ENCODE peak calls at places on chromosome X, in nine cellular contexts. I, F, Z, T, N, E, L, Y and P are unnamed samples.

GRCh38 chrX:74119016-74119910 is 184.7 kb upstream of the ZCCHC13 start:
- DNase-seq in Y (no peak), E (no peak), F (no peak), I (peak), L (peak), Z (no peak), N (peak), T (no peak), P (no peak)

GRCh38 chrX:23822397-23822796 is 39.4 kb downstream of the SAT1 start:
- DNase-seq in I (no peak), Z (no peak), N (peak), T (peak), E (no peak), F (no peak), L (no peak), Y (no peak), P (no peak)

GRCh38 chrX:12497832-12498591 is 293.2 kb upstream of the PRPS2 start:
- DNase-seq in N (no peak), L (no peak), E (no peak), F (no peak), Z (peak), Y (no peak), T (peak), I (no peak), P (peak)

GRCh38 chrX:149948001-149948400 is 9.7 kb upstream of the EOLA2 start:
- DNase-seq in E (no peak), Z (no peak), L (no peak), I (no peak), N (no peak), T (no peak), F (no peak), Y (no peak), P (no peak)

GRCh38 chrX:24148535-24149345 is 789 bp upstream of the ZFX start:
- DNase-seq in I (no peak), Z (no peak), T (peak), Y (no peak), F (no peak), N (peak), L (peak), E (no peak), P (peak)

GRCh38 chrX:8815460-8816065 is 14.4 kb upstream of the FAM9A start:
- DNase-seq in N (peak), T (peak), I (peak), E (peak), L (peak), Z (peak), Y (no peak), F (peak), P (peak)

GRCh38 chrX:122076241-122076640 is 1028.8 kb downstream of the GLUD2 start:
- DNase-seq in I (no peak), L (no peak), N (no peak), Y (no peak), T (no peak), F (no peak), E (no peak), Z (no peak), P (no peak)

GRCh38 chrX:69133561-69134542 is 31.4 kb downstream of the PJA1 start:
- DNase-seq in F (peak), L (peak), Y (no peak), Z (peak), T (peak), E (no peak), N (peak), I (peak), P (peak)

GRCh38 chrX:130694983-130695382 is 208.0 kb downstream of the ENOX2 start:
- DNase-seq in I (no peak), Y (no peak), N (no peak), E (no peak), F (no peak), Z (no peak), T (no peak), L (no peak), P (no peak)

GRCh38 chrX:134810211-134810610 is 151.9 kb upstream of the PLAC1 start:
- DNase-seq in I (no peak), L (peak), Z (no peak), E (no peak), Y (no peak), F (no peak), T (no peak), N (no peak), P (no peak)

GRCh38 chrX:98523026-98523425 is 1639.3 kb downstream of the RPA4 start:
- DNase-seq in Y (no peak), F (no peak), L (no peak), I (no peak), T (no peak), Z (no peak), N (no peak), E (no peak), P (no peak)

GRCh38 chrX:99468993-99469392 is 941.1 kb downstream of the PCDH19 start:
- DNase-seq in I (no peak), N (no peak), F (no peak), E (no peak), T (no peak), L (no peak), Z (no peak), Y (no peak), P (no peak)

GRCh38 chrX:51837926-51838325 is 55.5 kb upstream of the MAGED1 start:
- DNase-seq in Z (no peak), I (no peak), Y (peak), N (peak), F (peak), L (peak), T (peak), E (no peak), P (no peak)

GRCh38 chrX:97401154-97401553 is 517.4 kb downstream of the RPA4 start:
- DNase-seq in L (no peak), Y (no peak), E (no peak), T (no peak), N (peak), Z (no peak), I (no peak), F (no peak), P (no peak)

GRCh38 chrX:24207826-24208225 is 58.3 kb downstream of the ZFX start:
- DNase-seq in Z (no peak), Y (no peak), L (peak), F (no peak), N (peak), T (no peak), I (no peak), E (no peak), P (no peak)

GRCh38 chrX:150870059-150870458 is 28.4 kb downstream of the CD99L2 start:
- DNase-seq in F (no peak), Y (no peak), E (no peak), N (no peak), Z (no peak), L (no peak), I (no peak), T (no peak), P (no peak)

GRCh38 chrX:16870861-16871584 is 861 bp upstream of the RBBP7 start:
- DNase-seq in Y (no peak), I (no peak), E (no peak), L (no peak), T (peak), Z (peak), N (no peak), F (peak), P (peak)

GRCh38 chrX:49187028-49187394 is 838 bp upstream of the PRICKLE3 start:
- DNase-seq in T (no peak), I (no peak), N (no peak), Z (no peak), E (no peak), F (no peak), L (no peak), Y (no peak), P (peak)

GRCh38 chrX:915427-916234 is 285.0 kb downstream of the SHOX start:
- DNase-seq in N (no peak), L (no peak), F (no peak), Z (no peak), Y (no peak), E (no peak), T (no peak), I (no peak), P (no peak)

GRCh38 chrX:10633722-10634121 is 13.3 kb upstream of the MID1 start:
- DNase-seq in N (peak), T (peak), Z (no peak), I (peak), F (peak), Y (no peak), L (peak), E (no peak), P (no peak)

GRCh38 chrX:155747520-155747919 is 133.6 kb upstream of the VAMP7 start:
- DNase-seq in Y (no peak), L (peak), Z (no peak), E (no peak), F (peak), T (no peak), N (peak), I (peak), P (no peak)

GRCh38 chrX:2401590-2402360 is 99.0 kb downstream of the DHRSX start:
- DNase-seq in Y (no peak), F (peak), L (no peak), T (peak), E (no peak), Z (peak), N (no peak), I (peak), P (no peak)

GRCh38 chrX:45527834-45528233 is 327.2 kb upstream of the DIPK2B start:
- DNase-seq in T (no peak), N (peak), E (no peak), F (no peak), I (no peak), Y (no peak), L (peak), Z (no peak), P (no peak)

GRCh38 chrX:66632473-66632872 is 6.4 kb downstream of the EDA2R start:
- DNase-seq in T (no peak), Z (no peak), Y (no peak), L (no peak), N (peak), E (no peak), I (peak), F (no peak), P (no peak)

GRCh38 chrX:19839770-19840254 is 47.6 kb downstream of the SH3KBP1 start:
- DNase-seq in I (peak), L (no peak), F (no peak), T (no peak), E (no peak), Z (no peak), Y (no peak), N (no peak), P (no peak)

GRCh38 chrX:69236641-69237040 is 71.4 kb upstream of the PJA1 start:
- DNase-seq in L (no peak), Z (no peak), Y (no peak), I (peak), T (no peak), E (no peak), N (no peak), F (no peak), P (no peak)

GRCh38 chrX:41333744-41333993 is 293 bp upstream of the DDX3X start:
- DNase-seq in Y (no peak), F (peak), Z (peak), T (peak), N (peak), L (peak), E (no peak), I (no peak), P (peak)

GRCh38 chrX:48530736-48531135 is 8.8 kb upstream of the TBC1D25 start:
- DNase-seq in N (peak), I (peak), Z (no peak), Y (no peak), T (no peak), F (no peak), L (no peak), E (no peak), P (no peak)

GRCh38 chrX:72094894-72095293 is 36.8 kb downstream of the RTL5 start:
- DNase-seq in I (no peak), E (peak), T (peak), Y (no peak), L (peak), Z (no peak), F (no peak), N (peak), P (no peak)

GRCh38 chrX:111615227-111615626 is 65.7 kb upstream of the ALG13 start:
- DNase-seq in Z (no peak), Y (no peak), I (peak), L (no peak), E (no peak), F (no peak), T (no peak), N (no peak), P (no peak)

GRCh38 chrX:32397562-32398216 is 813.7 kb downstream of the DMD start:
- DNase-seq in I (no peak), L (no peak), N (no peak), Y (no peak), T (no peak), Z (no peak), E (no peak), F (no peak), P (no peak)

GRCh38 chrX:12563121-12563520 is 228.1 kb upstream of the PRPS2 start:
- DNase-seq in L (peak), E (no peak), Y (no peak), N (peak), Z (no peak), I (peak), T (peak), F (no peak), P (no peak)

GRCh38 chrX:52811065-52811625 is at the start of gene XAGE5:
- DNase-seq in F (no peak), T (no peak), I (no peak), L (no peak), E (no peak), Y (no peak), N (no peak), Z (no peak), P (no peak)

GRCh38 chrX:48919360-48919821 is 567 bp upstream of the PIM2 start:
- DNase-seq in Z (no peak), L (no peak), T (no peak), E (peak), I (no peak), N (no peak), Y (no peak), F (no peak), P (no peak)

GRCh38 chrX:110406822-110407221 is 48.2 kb downstream of the RTL9 start:
- DNase-seq in N (no peak), T (no peak), I (no peak), Z (no peak), F (no peak), Y (no peak), L (no peak), E (no peak), P (no peak)

GRCh38 chrX:63764946-63765345 is 20.1 kb downstream of the ARHGEF9 start:
- DNase-seq in Y (no peak), N (peak), I (peak), L (no peak), T (no peak), Z (no peak), E (no peak), F (no peak), P (no peak)

GRCh38 chrX:53494427-53494826 is 60.3 kb upstream of the HSD17B10 start:
- DNase-seq in I (no peak), F (peak), Z (no peak), E (no peak), L (peak), N (peak), T (peak), Y (no peak), P (no peak)

GRCh38 chrX:78945186-78945912 is at the start of gene P2RY10:
- DNase-seq in E (peak), I (no peak), T (no peak), Y (no peak), Z (no peak), L (no peak), N (no peak), F (no peak), P (no peak)

GRCh38 chrX:2486476-2487133 is 14.2 kb downstream of the DHRSX start:
- DNase-seq in Y (no peak), E (no peak), L (no peak), T (no peak), N (no peak), I (no peak), F (no peak), Z (no peak), P (no peak)

DNA sequence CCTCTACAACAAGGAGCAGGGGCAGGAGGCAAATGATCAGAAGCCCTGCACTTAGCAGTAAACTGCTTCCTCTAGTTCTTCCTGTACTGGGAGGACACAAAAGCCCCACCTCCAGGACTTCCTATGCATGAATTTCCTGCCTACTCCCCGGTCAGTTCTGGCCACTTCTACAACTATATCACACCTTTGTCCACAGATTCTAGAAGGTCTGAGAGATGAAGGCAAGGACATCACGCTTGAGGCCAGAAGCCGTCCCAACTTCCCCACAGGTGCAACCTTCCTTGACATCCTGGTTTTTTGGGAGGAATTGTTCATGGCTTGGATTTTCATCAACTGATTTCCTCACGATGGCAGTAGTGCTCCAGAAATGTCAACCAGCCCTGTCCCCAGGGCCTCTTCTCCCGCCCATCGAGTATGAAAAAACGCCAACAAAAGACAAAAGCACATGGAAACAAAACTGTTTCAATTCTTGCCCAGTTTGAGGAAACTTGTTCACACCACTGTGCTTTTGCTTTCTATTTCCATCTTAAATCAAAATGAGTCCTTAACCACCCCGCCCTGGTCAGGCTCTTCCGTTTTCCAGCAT is 206.5 kb upstream of the STK26 start:
- DNase-seq in N (peak), Z (no peak), E (peak), F (peak), T (no peak), I (peak), Y (no peak), L (no peak), P (no peak)
- TF ChIP-seq CTCF in N (peak), Z (no peak), E (peak), F (peak), T (no peak), I (no peak), Y (peak), L (no peak), P (no peak)

DNA sequence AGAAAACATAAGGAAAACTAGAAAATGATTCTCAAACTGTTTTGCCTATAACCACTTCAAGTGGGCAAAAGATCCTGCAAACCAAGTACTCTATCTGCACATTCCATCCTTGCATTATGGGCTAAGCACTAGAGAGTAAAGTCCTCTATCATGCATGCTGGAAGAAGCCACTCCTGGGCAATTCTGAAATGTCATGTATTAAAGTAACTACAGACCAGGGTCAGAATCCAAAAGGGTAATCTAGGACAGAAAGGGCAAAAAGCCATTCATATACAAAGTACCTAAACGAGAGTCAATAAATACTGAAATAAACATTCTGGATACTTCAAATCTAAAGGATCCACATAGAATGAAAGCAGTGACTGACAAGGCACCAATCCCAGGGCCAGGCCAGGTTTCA is 1.1 kb downstream of the SNX12 start:
- DNase-seq in I (no peak), Y (no peak), T (peak), L (no peak), F (no peak), E (no peak), N (no peak), Z (no peak), P (no peak)
- TF ChIP-seq CTCF in I (no peak), Y (no peak), T (no peak), L (no peak), F (no peak), E (no peak), N (no peak), Z (no peak), P (no peak)

GRCh38 chrX:39814391-39814790 is 283.4 kb downstream of the BCOR start:
- DNase-seq in E (peak), Y (no peak), T (peak), L (peak), N (peak), Z (no peak), F (peak), I (no peak), P (no peak)
- TF ChIP-seq CTCF in E (peak), Y (peak), T (peak), L (peak), N (peak), Z (peak), F (no peak), I (peak), P (peak)

DNA sequence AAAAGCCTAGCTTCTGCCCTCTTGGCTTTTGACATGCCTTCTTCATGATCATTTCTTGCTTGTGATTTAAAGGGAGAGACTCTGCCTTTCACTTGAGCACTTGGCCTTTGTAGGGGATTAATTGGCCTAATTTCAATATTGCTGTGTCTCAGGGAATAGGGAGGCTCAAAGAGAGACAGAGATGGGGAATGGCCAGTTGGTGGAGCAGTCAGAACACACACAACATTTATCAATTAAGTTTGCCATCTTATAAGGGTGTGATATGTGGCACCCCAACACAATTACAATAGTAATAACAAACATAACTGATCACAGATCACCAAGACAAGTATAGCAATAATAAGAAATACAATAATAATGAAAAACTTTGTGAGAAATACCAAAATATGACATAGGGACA is 122.5 kb upstream of the VCX start:
- DNase-seq in F (no peak), T (no peak), I (no peak), Y (no peak), N (no peak), E (no peak), Z (no peak), L (no peak), P (no peak)
- TF ChIP-seq CTCF in F (no peak), T (no peak), I (no peak), Y (no peak), N (no peak), E (no peak), Z (no peak), L (no peak), P (no peak)

DNA sequence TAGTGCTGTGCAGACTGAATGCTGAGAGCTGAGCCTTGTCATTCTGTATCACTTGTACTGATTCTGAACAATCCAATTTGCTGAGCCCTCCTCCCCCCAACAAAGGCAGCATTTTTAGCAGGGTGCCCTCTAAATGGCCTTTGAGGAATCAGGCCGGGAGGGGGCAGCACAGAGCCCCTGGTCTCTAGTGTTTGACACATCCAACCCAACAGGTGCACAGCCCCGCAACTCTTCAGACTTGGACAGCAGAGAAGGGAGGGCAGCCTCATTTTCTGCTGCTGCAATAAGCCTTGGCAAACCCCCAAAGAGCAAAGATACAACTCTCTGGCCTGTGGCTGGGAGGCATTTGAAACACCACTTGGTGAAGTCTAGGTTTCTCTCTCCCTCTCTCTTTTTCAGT is 3.4 kb downstream of the ATP1B4 start:
- DNase-seq in L (peak), Y (no peak), Z (no peak), T (peak), I (no peak), N (peak), E (peak), F (no peak), P (peak)
- TF ChIP-seq CTCF in L (peak), Y (peak), Z (peak), T (peak), I (peak), N (peak), E (peak), F (peak), P (peak)